ENCODE peak calls at places on chromosomes 13 and 19, in five cellular contexts. I, U, D, F and S are unnamed samples.

GRCh38 chr19:17275441-17276175 is 6.1 kb upstream of the ANKLE1 start:
- DNase-seq in I (no peak), U (no peak), D (no peak), F (no peak), S (no peak)

GRCh38 chr13:30832845-30833332 is 73.2 kb upstream of the MEDAG start:
- DNase-seq in I (peak; percentile 38), U (peak; percentile 37), D (peak; percentile 15), F (peak; percentile 97), S (no peak)

GRCh38 chr19:35549174-35549788 is 3.9 kb downstream of the TMEM147 start:
- DNase-seq in I (peak; percentile 96), U (peak; percentile 69), D (peak; percentile 65), F (peak; percentile 76), S (no peak)

GRCh38 chr19:16627194-16627927 is 643 bp downstream of the MED26 start:
- DNase-seq in I (peak; percentile 11), U (no peak), D (no peak), F (peak; percentile 10), S (no peak)

GRCh38 chr13:110001622-110002275 is 215.4 kb upstream of the IRS2 start:
- DNase-seq in I (no peak), U (no peak), D (no peak), F (no peak), S (no peak)

GRCh38 chr13:91520952-91521351 is 122.5 kb downstream of the GPC5 start:
- DNase-seq in I (no peak), U (no peak), D (no peak), F (no peak), S (no peak)

GRCh38 chr19:7483720-7484201 is 5.1 kb downstream of the PEX11G start:
- DNase-seq in I (no peak), U (no peak), D (peak; percentile 67), F (no peak), S (no peak)

GRCh38 chr19:4229179-4229931 is at the start of gene EBI3:
- DNase-seq in I (no peak), U (no peak), D (peak; percentile 78), F (no peak), S (peak; percentile 88)

GRCh38 chr13:85661639-85662038 is 137.6 kb downstream of the SLITRK6 start:
- DNase-seq in I (no peak), U (no peak), D (no peak), F (no peak), S (no peak)

GRCh38 chr13:99303863-99304521 is 3.2 kb downstream of the GPR183 start:
- DNase-seq in I (no peak), U (no peak), D (no peak), F (no peak), S (no peak)

GRCh38 chr19:3944018-3944721 is 11.3 kb downstream of the NMRK2 start:
- DNase-seq in I (no peak), U (no peak), D (no peak), F (no peak), S (no peak)

GRCh38 chr19:12752056-12752781 is 628 bp downstream of the BEST2 start:
- DNase-seq in I (no peak), U (no peak), D (no peak), F (no peak), S (no peak)

GRCh38 chr19:38250821-38251563 is 5.2 kb downstream of the PPP1R14A start:
- DNase-seq in I (no peak), U (peak; percentile 38), D (no peak), F (peak; percentile 82), S (no peak)

DNA sequence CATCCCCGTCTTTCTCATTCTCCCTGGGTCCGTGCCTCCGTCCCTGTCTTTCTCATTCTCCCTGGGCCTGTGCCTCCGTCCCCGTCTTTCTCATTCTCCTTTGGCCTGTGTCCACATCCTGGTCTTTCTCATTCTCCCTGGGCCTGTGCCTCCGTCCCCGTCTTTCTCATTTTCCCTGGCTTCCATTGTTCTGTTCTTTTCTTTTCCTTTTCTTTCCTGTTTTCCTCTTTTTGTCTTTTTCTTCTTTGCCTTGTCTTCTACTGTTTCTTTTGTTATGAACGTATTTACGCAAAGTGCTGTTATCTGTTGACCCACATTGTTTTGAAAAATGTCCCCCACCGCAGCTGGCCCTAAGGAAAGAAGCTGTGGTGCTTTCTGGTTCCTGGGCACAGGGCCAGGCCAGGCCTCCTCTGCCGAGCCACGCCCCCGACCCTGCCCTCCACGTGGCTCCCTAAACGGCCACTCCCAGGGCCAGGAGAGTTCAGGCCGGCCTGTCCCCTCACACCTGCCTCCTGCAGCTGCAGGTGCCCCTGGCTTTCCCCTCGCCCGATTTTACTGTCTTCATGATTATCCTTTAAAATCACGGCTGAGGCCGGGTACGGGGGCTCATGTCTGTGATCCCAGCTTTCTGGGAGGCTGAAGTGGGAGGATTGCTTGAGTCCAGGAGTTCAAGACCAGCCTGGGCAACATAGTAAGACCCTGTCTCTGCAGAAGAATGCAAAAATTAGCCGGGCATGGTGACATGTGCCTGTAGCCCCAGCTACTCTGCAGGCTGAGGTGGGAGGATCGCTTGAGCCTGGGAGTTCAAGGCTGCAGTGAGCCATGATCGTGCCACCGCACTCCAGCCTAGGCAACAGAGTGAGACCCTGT is 14.0 kb upstream of the TMPRSS9 start:
- DNase-seq in I (no peak), U (no peak), D (peak; percentile 91), F (no peak), S (no peak)
- TF ChIP-seq ESRRA in I (no peak), U (no peak), D (peak; percentile 58), F (no peak), S (no peak)

GRCh38 chr19:55345101-55345817 is 5.6 kb downstream of the KMT5C start:
- DNase-seq in I (no peak), U (no peak), D (no peak), F (no peak), S (no peak)

GRCh38 chr19:55342044-55342531 is 2.4 kb downstream of the KMT5C start:
- DNase-seq in I (no peak), U (no peak), D (peak; percentile 48), F (no peak), S (no peak)

GRCh38 chr19:55346725-55347441 is 7.2 kb downstream of the KMT5C start:
- DNase-seq in I (no peak), U (no peak), D (no peak), F (no peak), S (no peak)

GRCh38 chr19:55345818-55346724 is 6.4 kb downstream of the KMT5C start:
- DNase-seq in I (no peak), U (no peak), D (peak; percentile 69), F (no peak), S (no peak)

DNA sequence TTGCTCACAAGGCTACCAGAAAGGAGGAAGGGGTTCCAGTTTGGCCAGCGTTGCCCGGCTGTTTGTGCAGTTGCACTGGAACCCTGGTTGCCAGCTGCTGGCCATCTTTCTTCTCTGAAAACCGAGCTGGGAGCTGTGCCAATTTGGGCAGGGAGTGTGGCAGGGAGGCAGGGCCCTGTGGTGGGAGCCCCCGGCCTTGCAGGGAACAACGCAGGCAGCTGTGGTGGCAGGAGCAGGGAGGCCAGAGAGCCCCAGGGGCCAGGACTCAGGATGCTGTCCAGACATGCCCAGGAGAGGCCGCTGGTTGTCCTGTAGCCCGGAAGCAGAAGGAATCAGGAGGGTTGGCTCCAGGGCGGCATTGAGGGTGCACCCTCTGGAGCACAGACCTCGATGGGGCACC is 4.8 kb downstream of the KMT5C start:
- DNase-seq in I (no peak), U (no peak), D (no peak), F (no peak), S (no peak)
- TF ChIP-seq ESRRA in I (no peak), U (no peak), D (no peak), F (no peak), S (no peak)

GRCh38 chr19:2765376-2765775 is 17.7 kb downstream of the SGTA start:
- DNase-seq in I (no peak), U (no peak), D (no peak), F (no peak), S (no peak)
- TF ChIP-seq ESRRA in I (no peak), U (no peak), D (no peak), F (no peak), S (no peak)

DNA sequence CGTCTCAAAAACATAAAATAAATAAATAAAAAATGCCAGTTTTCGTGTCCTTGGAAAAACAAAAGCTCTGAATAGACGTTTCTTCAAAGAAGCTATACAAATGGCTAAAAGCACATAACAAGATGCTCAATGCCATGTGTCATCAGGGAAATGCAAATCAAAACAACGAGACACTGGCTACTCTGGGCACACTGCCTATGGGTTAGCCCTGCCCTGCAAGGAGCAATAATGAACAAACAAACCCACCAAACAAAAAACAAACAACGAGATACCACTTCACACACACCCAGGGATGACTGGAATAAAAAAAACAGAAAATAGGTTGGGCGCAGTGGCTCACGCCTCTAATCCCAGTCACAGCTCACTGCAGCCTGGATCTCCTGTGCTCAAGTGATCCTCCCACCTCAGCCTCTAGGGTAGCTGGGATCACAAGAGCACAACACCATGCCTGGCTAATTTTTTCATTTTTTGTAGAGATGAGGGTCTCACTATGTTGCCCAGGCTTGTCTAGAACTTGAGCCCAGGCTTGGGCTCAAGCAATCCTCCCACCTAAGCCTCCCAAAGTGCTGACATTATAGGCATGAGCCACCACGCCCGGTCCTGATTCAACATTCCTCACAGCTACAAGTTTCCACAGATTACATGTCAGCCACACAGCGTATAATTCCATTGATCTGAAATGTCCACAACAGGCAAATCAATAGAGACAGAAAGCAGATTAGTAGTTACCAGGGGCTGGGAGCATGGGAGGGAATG is 15.5 kb upstream of the ISYNA1 start:
- DNase-seq in I (no peak), U (no peak), D (no peak), F (no peak), S (no peak)
- TF ChIP-seq ESRRA in I (no peak), U (no peak), D (no peak), F (no peak), S (no peak)

DNA sequence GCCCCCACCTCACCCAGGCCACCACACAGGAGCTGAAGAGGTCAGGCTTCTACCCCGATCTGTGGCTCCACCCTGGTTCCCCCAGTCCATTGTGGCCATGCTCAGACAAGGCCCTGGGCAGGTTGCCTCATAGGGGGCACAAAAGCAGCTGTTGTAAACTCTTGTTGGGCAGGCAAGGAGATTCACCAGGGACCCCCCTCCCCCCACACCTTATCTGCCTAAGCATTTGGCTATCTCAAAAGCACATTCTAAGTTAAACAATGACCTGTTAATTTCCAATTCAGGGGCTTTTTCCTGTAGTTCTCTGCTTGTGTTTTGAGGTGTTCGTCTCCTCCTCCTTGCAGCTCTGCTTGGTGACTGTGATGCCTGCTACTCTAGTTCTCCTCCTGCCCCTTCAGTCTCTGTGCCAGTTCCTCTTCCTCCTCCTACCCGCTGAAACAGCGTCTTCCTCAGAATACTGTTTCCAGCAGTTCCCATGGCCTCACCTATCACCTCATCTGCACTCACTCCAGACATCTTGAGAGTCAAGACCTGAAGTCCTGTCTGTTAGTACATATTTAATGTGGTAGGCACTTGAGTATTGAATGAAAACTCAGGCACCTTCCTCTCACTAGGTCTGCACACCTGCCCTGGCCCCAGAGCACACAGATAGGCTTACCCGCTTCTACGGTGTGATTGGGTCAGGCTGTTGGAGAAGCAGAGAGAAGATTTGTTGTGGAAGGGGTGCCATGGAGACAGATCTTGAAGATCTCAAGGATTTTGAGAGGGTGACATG is 31.7 kb downstream of the SPATA13 start:
- DNase-seq in I (no peak), U (no peak), D (no peak), F (no peak), S (no peak)
- TF ChIP-seq ESRRA in I (no peak), U (no peak), D (no peak), F (no peak), S (no peak)

DNA sequence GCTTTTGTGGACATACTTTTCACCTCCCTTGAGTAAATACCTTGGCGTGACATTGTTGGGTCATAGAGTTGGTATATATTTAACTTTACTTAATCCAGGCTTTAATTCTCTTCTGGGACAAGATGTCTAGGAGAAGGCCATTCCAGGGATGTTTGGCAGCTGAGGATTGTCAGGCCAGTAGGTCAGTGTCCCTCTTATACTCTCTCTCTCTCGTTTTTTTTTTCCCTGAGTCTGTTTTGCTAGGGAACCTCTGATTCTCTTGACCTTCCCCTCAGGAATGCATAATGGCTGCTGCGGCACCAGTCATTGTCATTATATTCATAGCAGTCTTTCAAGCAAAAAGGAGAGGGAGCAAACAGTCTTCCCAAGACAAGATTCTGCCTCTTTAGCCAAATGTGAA is 48.8 kb downstream of the BICRA start:
- DNase-seq in I (no peak), U (no peak), D (no peak), F (no peak), S (no peak)
- TF ChIP-seq ESRRA in I (no peak), U (no peak), D (no peak), F (no peak), S (no peak)